ENCODE peak calls at places on chromosomes 12 and 14, in four cellular contexts. L is AG04450, Z is foreskin fibroblast, G is left cardiac atrium. X is an unnamed sample.

GRCh38 chr12:13970803-13971202 is 10.6 kb downstream of the GRIN2B start:
- DNase-seq in G (no peak), Z (no peak), L (no peak), X (no peak)

GRCh38 chr12:79455314-79455713 is 235.4 kb downstream of the PAWR start:
- DNase-seq in Z (no peak), G (no peak), L (no peak), X (no peak)

GRCh38 chr14:67620217-67620789 is 583 bp downstream of the ARG2 start:
- DNase-seq in G (no peak), Z (no peak), L (no peak), X (no peak)

GRCh38 chr14:61813101-61813596 is 50.9 kb downstream of the SNAPC1 start:
- DNase-seq in L (no peak), G (no peak), Z (no peak), X (no peak)

GRCh38 chr12:109497675-109498074 is 20.2 kb downstream of the UBE3B start:
- DNase-seq in Z (peak), G (no peak), L (no peak), X (no peak)

GRCh38 chr12:27493260-27493935 is 30.6 kb upstream of the PPFIBP1 start:
- DNase-seq in L (no peak), Z (no peak), G (no peak), X (no peak)

GRCh38 chr14:74954232-74954946 is 1.0 kb downstream of the PGF start:
- DNase-seq in G (no peak), Z (no peak), L (no peak), X (peak)

GRCh38 chr14:30620178-30620577 is 1.9 kb upstream of the SCFD1 start:
- DNase-seq in Z (no peak), L (no peak), G (no peak), X (no peak)

GRCh38 chr14:72739446-72740405 is 154.2 kb downstream of the DPF3 start:
- DNase-seq in G (no peak), L (no peak), Z (no peak), X (peak)

GRCh38 chr12:102249073-102249854 is 51.6 kb upstream of the PMCH start:
- DNase-seq in L (no peak), G (no peak), Z (no peak), X (no peak)

GRCh38 chr12:50806176-50806575 is 36.5 kb upstream of the TMPRSS12 start:
- DNase-seq in L (no peak), G (no peak), Z (peak), X (no peak)

GRCh38 chr14:104826858-104827172 is 25.9 kb downstream of the ZBTB42 start:
- DNase-seq in G (no peak), Z (no peak), L (no peak), X (no peak)

GRCh38 chr12:27336254-27336653 is 3.6 kb downstream of the BMAL2 start:
- DNase-seq in G (no peak), L (no peak), Z (no peak), X (no peak)